ENCODE peak calls at places on chromosomes 2 and 18, in four cellular contexts. Q is breast epithelium, Z is ovary, G is heart left ventricle. M is an unnamed sample.

GRCh38 chr2:42954227-42954962 is 162.0 kb upstream of the HAAO start:
- DNase-seq in Q (no peak), Z (no peak), G (no peak), M (no peak)

GRCh38 chr2:45173513-45173912 is 164.3 kb upstream of the SIX2 start:
- DNase-seq in Q (no peak), Z (no peak), G (no peak), M (no peak)

GRCh38 chr2:239533917-239534316 is 133.1 kb upstream of the HDAC4 start:
- DNase-seq in Q (no peak), Z (peak; percentile 34), G (peak; percentile 57), M (no peak)

GRCh38 chr18:57980573-57981348 is 63.3 kb upstream of the NEDD4L start:
- DNase-seq in Q (no peak), Z (no peak), G (no peak), M (no peak)

GRCh38 chr18:31801078-31801477 is 40.4 kb upstream of the SLC25A52 start:
- DNase-seq in Q (no peak), Z (no peak), G (no peak), M (no peak)

GRCh38 chr2:217979151-217979811 is 23.5 kb downstream of the TNS1 start:
- DNase-seq in Q (no peak), Z (peak; percentile 54), G (peak; percentile 37), M (no peak)

GRCh38 chr18:49013961-49014604 is 63.3 kb upstream of the SMAD7 start:
- DNase-seq in Q (no peak), Z (no peak), G (no peak), M (no peak)

GRCh38 chr2:48450256-48450655 is 79.7 kb upstream of the STON1 start:
- DNase-seq in Q (no peak), Z (no peak), G (no peak), M (no peak)

GRCh38 chr2:232388324-232388891 is 9.9 kb downstream of the ALPP start:
- DNase-seq in Q (no peak), Z (no peak), G (no peak), M (no peak)

GRCh38 chr2:196268538-196269338 is 97.4 kb upstream of the STK17B start:
- DNase-seq in Q (no peak), Z (no peak), G (no peak), M (no peak)

GRCh38 chr2:66445781-66446177 is 10.9 kb downstream of the MEIS1 start:
- DNase-seq in Q (no peak), Z (peak; percentile 48), G (no peak), M (peak; percentile 14)

GRCh38 chr18:14925281-14925709 is 177.3 kb downstream of the ANKRD30B start:
- DNase-seq in Q (no peak), Z (no peak), G (no peak), M (no peak)

GRCh38 chr18:7950380-7951143 is 383.4 kb downstream of the PTPRM start:
- DNase-seq in Q (no peak), Z (no peak), G (no peak), M (no peak)

GRCh38 chr2:234251326-234252271 is 201.1 kb downstream of the SPP2 start:
- DNase-seq in Q (no peak), Z (no peak), G (no peak), M (no peak)

GRCh38 chr2:217456016-217456415 is 546.8 kb downstream of the TNS1 start:
- DNase-seq in Q (no peak), Z (no peak), G (no peak), M (no peak)

GRCh38 chr2:36797324-36798070 is 101.0 kb downstream of the VIT start:
- DNase-seq in Q (no peak), Z (no peak), G (no peak), M (no peak)

GRCh38 chr2:11419781-11420180 is 46.2 kb downstream of the E2F6 start:
- DNase-seq in Q (no peak), Z (no peak), G (peak; percentile 64), M (no peak)

GRCh38 chr2:237156857-237157550 is 71.3 kb downstream of the COPS8 start:
- DNase-seq in Q (no peak), Z (peak; percentile 40), G (no peak), M (no peak)

GRCh38 chr2:127626917-127627739 is 18.8 kb upstream of the GPR17 start:
- DNase-seq in Q (no peak), Z (peak; percentile 5), G (peak; percentile 22), M (no peak)

GRCh38 chr2:35428548-35428947 is 927.0 kb upstream of the CRIM1 start:
- DNase-seq in Q (no peak), Z (no peak), G (no peak), M (peak; percentile 28)

GRCh38 chr2:28628987-28629386 is 122.6 kb upstream of the PPP1CB start:
- DNase-seq in Q (no peak), Z (no peak), G (peak; percentile 66), M (no peak)

GRCh38 chr2:35997488-35997887 is 358.1 kb upstream of the CRIM1 start:
- DNase-seq in Q (no peak), Z (no peak), G (no peak), M (no peak)

GRCh38 chr2:227153766-227154486 is 10.1 kb downstream of the COL4A4 start:
- DNase-seq in Q (no peak), Z (no peak), G (peak; percentile 65), M (no peak)

GRCh38 chr18:21341141-21341540 is 99.1 kb downstream of the GREB1L start:
- DNase-seq in Q (no peak), Z (no peak), G (no peak), M (no peak)

GRCh38 chr2:240060977-240061591 is 7.8 kb upstream of the OR6B3 start:
- DNase-seq in Q (no peak), Z (no peak), G (no peak), M (peak; percentile 54)

GRCh38 chr2:45904267-45904921 is 252.9 kb downstream of the PRKCE start:
- DNase-seq in Q (no peak), Z (no peak), G (no peak), M (no peak)

GRCh38 chr18:13425357-13426095 is 207.0 kb downstream of the LDLRAD4 start:
- DNase-seq in Q (peak; percentile 70), Z (no peak), G (no peak), M (no peak)
- TF ChIP-seq CTCF in Q (no peak), Z (no peak), G (no peak), M (no peak)

DNA sequence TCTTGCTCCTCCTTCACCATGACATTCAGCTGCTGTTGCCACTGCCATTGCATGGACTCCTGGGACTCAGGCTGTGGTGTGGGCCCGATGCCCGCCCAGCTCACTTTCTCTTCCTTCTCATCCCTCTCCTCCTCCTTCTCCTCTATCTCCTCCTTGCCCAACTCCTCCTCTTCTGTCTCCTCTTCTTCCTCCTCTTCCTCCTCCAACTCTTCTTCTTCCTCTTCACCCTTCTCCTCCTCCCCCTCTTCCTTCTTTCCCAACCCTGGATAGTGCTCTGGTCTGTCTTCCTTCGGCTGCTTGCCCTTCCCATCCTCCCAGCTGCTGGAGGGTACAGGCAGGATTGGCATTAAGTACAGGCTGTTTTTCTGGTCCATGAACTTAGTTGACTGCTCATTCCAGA is 10.8 kb upstream of the CRYBA2 start:
- DNase-seq in Q (no peak), Z (no peak), G (no peak), M (no peak)
- TF ChIP-seq POLR2A in Q (no peak), Z (no peak), G (no peak), M (no peak)

DNA sequence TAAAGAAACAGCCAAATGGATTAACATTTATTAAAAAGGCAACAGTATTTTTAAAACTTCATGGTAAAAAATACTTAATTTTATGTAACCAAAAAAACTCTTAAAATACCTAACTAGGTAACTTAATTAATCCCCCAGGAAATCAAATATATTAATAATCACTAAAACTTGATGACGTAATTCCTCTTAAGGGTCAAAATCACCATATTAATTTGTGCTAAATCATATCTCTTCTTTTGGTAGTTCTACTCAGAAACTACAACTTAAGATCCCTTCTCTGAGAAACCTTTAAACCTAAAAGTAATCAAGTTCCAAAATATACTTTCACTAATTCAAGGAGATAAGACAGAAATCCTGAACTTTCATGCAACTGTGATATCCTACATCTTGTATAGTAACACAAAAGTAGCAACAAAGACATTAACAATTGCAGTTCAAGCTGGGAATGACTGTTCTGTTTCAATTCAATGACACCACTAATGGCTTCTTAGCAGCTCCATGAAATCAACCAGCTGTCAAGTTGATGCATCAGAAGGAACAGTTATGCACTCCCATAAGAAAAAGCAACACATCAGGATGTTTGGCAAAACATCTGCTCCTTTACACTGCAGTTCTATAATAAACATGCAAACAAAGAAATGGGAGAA is 4.0 kb downstream of the BAZ2B start:
- DNase-seq in Q (no peak), Z (no peak), G (no peak), M (no peak)
- H3K27ac ChIP-seq in Q (peak overlapping the region; percentile 11), Z (peak overlapping the region; percentile 35), G (peak overlapping the region; percentile 99), M (peak overlapping the region; percentile 99)

GRCh38 chr2:224749136-224749535 is 33.0 kb upstream of the CCDC195 start:
- DNase-seq in Q (no peak), Z (no peak), G (no peak), M (no peak)
- TF ChIP-seq CTCF in Q (no peak), Z (no peak), G (no peak), M (peak; percentile 40)